ENCODE peak calls at places on chromosomes 6 and 20, in five cellular contexts. C, V, Z, I and N are unnamed samples.

GRCh38 chr20:16007978-16008377 is 565.3 kb downstream of the KIF16B start:
- DNase-seq in I (no peak), V (no peak), Z (no peak), C (no peak), N (no peak)

GRCh38 chr6:35181933-35182612 is 31.7 kb upstream of the SCUBE3 start:
- DNase-seq in V (no peak), I (no peak), Z (peak; percentile 50), C (no peak), N (peak; percentile 86)

GRCh38 chr20:58192567-58192966 is 35.9 kb downstream of the ANKRD60 start:
- DNase-seq in I (no peak), V (peak; percentile 41), Z (peak; percentile 54), C (no peak), N (no peak)

GRCh38 chr6:22717906-22718305 is 148.5 kb downstream of the HDGFL1 start:
- DNase-seq in C (peak; percentile 91), I (no peak), Z (no peak), V (no peak), N (no peak)

GRCh38 chr6:109527989-109528388 is 45.0 kb upstream of the ZBTB24 start:
- DNase-seq in V (no peak), I (no peak), Z (peak; percentile 42), C (no peak), N (no peak)

GRCh38 chr6:150403458-150404245 is 34.8 kb downstream of the IYD start:
- DNase-seq in C (no peak), Z (no peak), V (no peak), I (no peak), N (no peak)

GRCh38 chr20:38117635-38118034 is 47.4 kb downstream of the TGM2 start:
- DNase-seq in I (no peak), C (no peak), V (no peak), Z (no peak), N (no peak)

GRCh38 chr20:62350098-62350628 is 16.9 kb downstream of the LAMA5 start:
- DNase-seq in I (no peak), C (peak; percentile 93), Z (no peak), V (no peak), N (peak; percentile 45)

GRCh38 chr6:21354805-21355238 is 238.7 kb upstream of the SOX4 start:
- DNase-seq in C (no peak), V (no peak), I (no peak), Z (no peak), N (no peak)

GRCh38 chr6:11772109-11772830 is 6.3 kb downstream of the ADTRP start:
- DNase-seq in Z (no peak), I (no peak), V (no peak), C (no peak), N (no peak)

GRCh38 chr6:46002264-46002663 is 13.4 kb downstream of the CLIC5 start:
- DNase-seq in C (no peak), I (no peak), Z (no peak), V (no peak), N (no peak)

GRCh38 chr6:105014448-105014847 is 57.5 kb downstream of the LIN28B start:
- DNase-seq in I (no peak), Z (no peak), C (no peak), V (no peak), N (no peak)

GRCh38 chr6:150409576-150410066 is 40.8 kb downstream of the IYD start:
- DNase-seq in I (no peak), C (no peak), V (no peak), Z (no peak), N (no peak)

GRCh38 chr6:12602951-12603710 is 113.4 kb upstream of the PHACTR1 start:
- DNase-seq in Z (no peak), V (no peak), C (peak; percentile 13), I (no peak), N (no peak)

GRCh38 chr6:34151321-34152041 is 5.6 kb upstream of the GRM4 start:
- DNase-seq in I (peak; percentile 33), V (no peak), Z (peak; percentile 51), C (peak; percentile 22), N (no peak)

GRCh38 chr6:168105813-168106660 is 27.0 kb upstream of the FRMD1 start:
- DNase-seq in C (no peak), I (peak; percentile 11), V (no peak), Z (no peak), N (peak; percentile 20)

GRCh38 chr20:23399568-23400241 is 21.6 kb downstream of the NAPB start:
- DNase-seq in V (no peak), Z (no peak), C (no peak), I (no peak), N (no peak)

GRCh38 chr20:6086868-6087267 is 33.0 kb upstream of the LRRN4 start:
- DNase-seq in V (no peak), I (no peak), C (no peak), Z (no peak), N (no peak)

GRCh38 chr6:143743256-143744166 is 65.7 kb downstream of the PHACTR2 start:
- DNase-seq in I (no peak), Z (no peak), C (no peak), V (no peak), N (no peak)

GRCh38 chr6:139271056-139271455 is 20.7 kb downstream of the TXLNB start:
- DNase-seq in C (no peak), Z (no peak), V (no peak), I (no peak), N (no peak)

GRCh38 chr20:50438986-50439407 is 71.2 kb upstream of the PTPN1 start:
- DNase-seq in I (no peak), C (no peak), Z (no peak), V (no peak), N (no peak)

GRCh38 chr6:83708970-83709747 is at the start of gene SNAP91:
- DNase-seq in I (peak; percentile 90), C (peak; percentile 93), V (no peak), Z (peak; percentile 90), N (peak; percentile 73)

GRCh38 chr6:90719321-90720195 is 132.7 kb upstream of the MAP3K7 start:
- DNase-seq in C (no peak), I (no peak), Z (no peak), V (no peak), N (no peak)

GRCh38 chr6:36595168-36595818 is 1.1 kb downstream of the SRSF3 start:
- DNase-seq in Z (no peak), I (no peak), V (no peak), C (peak; percentile 32), N (no peak)

GRCh38 chr20:1328680-1329330 is at the start of gene SDCBP2:
- DNase-seq in Z (peak; percentile 14), I (no peak), V (no peak), C (no peak), N (no peak)

GRCh38 chr6:12576389-12576788 is 140.2 kb upstream of the PHACTR1 start:
- DNase-seq in C (no peak), Z (no peak), I (no peak), V (no peak), N (no peak)

GRCh38 chr6:93366506-93366905 is 52.9 kb downstream of the EPHA7 start:
- DNase-seq in Z (no peak), I (no peak), C (no peak), V (no peak), N (no peak)

GRCh38 chr6:151690768-151691562 is 116.5 kb upstream of the ESR1 start:
- DNase-seq in Z (no peak), V (no peak), C (no peak), I (no peak), N (no peak)

GRCh38 chr6:24493945-24494725 is 634 bp upstream of the ALDH5A1 start:
- DNase-seq in I (no peak), C (no peak), Z (no peak), V (no peak), N (no peak)

GRCh38 chr6:73704260-73704659 is 8.3 kb downstream of the CD109 start:
- DNase-seq in I (peak; percentile 47), Z (no peak), C (no peak), V (no peak), N (no peak)

GRCh38 chr20:23652371-23652770 is 14.6 kb upstream of the CST3 start:
- DNase-seq in C (no peak), V (no peak), Z (no peak), I (no peak), N (no peak)

GRCh38 chr20:52031206-52031573 is 160.4 kb downstream of the ZFP64 start:
- DNase-seq in I (no peak), V (no peak), Z (no peak), C (no peak), N (no peak)

GRCh38 chr6:70764706-70765105 is 97.0 kb downstream of the SMAP1 start:
- DNase-seq in C (no peak), Z (no peak), I (no peak), V (no peak), N (no peak)

GRCh38 chr20:62501801-62502495 is 26.2 kb upstream of the GATA5 start:
- DNase-seq in V (peak; percentile 21), C (no peak), I (no peak), Z (no peak), N (peak; percentile 48)

GRCh38 chr6:163249651-163250101 is 164.8 kb upstream of the QKI start:
- DNase-seq in C (no peak), I (no peak), V (no peak), Z (no peak), N (no peak)

GRCh38 chr6:34234667-34235604 is 1.7 kb upstream of the HMGA1 start:
- DNase-seq in C (no peak), I (no peak), Z (peak; percentile 28), V (no peak), N (no peak)

GRCh38 chr20:36030143-36030542 is 61.8 kb downstream of the CNBD2 start:
- DNase-seq in C (no peak), Z (no peak), I (no peak), V (no peak), N (peak; percentile 70)

GRCh38 chr6:12403201-12403826 is 113.2 kb downstream of the EDN1 start:
- DNase-seq in V (no peak), I (no peak), C (no peak), Z (no peak), N (no peak)

GRCh38 chr6:119148102-119148824 is 69.8 kb upstream of the FAM184A start:
- DNase-seq in C (peak; percentile 31), V (no peak), I (no peak), Z (peak; percentile 64), N (no peak)